ENCODE peak calls at places on chromosomes 5 and 9, in nine cellular contexts. A is AG10803; R is BJ; P is CD4-positive, alpha-beta T cell; M is endothelial cell; J is AG09319; H is GM12878; N is ascending aorta; L is endothelial cell of umbilical vein. F is an unnamed sample.

GRCh38 chr9:110199643-110200042 is 8.3 kb downstream of the C9orf152 start:
- DNase-seq in P (no peak), R (no peak), M (no peak), L (no peak), H (no peak), A (no peak), N (no peak), J (no peak), F (no peak)

GRCh38 chr9:16336833-16337232 is 533.6 kb downstream of the BNC2 start:
- DNase-seq in J (no peak), L (no peak), R (no peak), H (no peak), P (no peak), A (no peak), M (no peak), N (no peak), F (no peak)

GRCh38 chr9:114503522-114504340 is 1.5 kb downstream of the WHRN start:
- DNase-seq in J (no peak), L (no peak), M (no peak), A (no peak), H (no peak), R (no peak), N (no peak), P (no peak), F (no peak)

GRCh38 chr5:89265511-89266169 is 382.7 kb upstream of the MEF2C start:
- DNase-seq in J (no peak), M (no peak), N (no peak), R (no peak), H (no peak), A (peak), P (no peak), L (no peak), F (no peak)

GRCh38 chr9:131015112-131015511 is 6.1 kb downstream of the LAMC3 start:
- DNase-seq in J (no peak), R (no peak), H (no peak), P (no peak), L (no peak), N (no peak), A (no peak), M (no peak), F (no peak)

GRCh38 chr5:132225165-132226032 is 2.3 kb downstream of the P4HA2 start:
- DNase-seq in R (peak), A (peak), N (no peak), H (no peak), J (peak), P (no peak), L (no peak), M (no peak), F (no peak)

GRCh38 chr5:75574791-75575190 is 36.5 kb upstream of the ANKDD1B start:
- DNase-seq in A (no peak), M (no peak), L (peak), R (no peak), N (no peak), P (no peak), J (no peak), H (no peak), F (no peak)

GRCh38 chr9:112002131-112002846 is 105.7 kb downstream of the UGCG start:
- DNase-seq in P (peak), N (no peak), A (no peak), J (no peak), R (no peak), H (no peak), L (peak), M (no peak), F (no peak)

GRCh38 chr5:154444559-154445421 is 1.0 kb upstream of the SAP30L start:
- DNase-seq in L (peak), P (no peak), R (no peak), A (no peak), N (no peak), H (no peak), J (no peak), M (peak), F (peak)

GRCh38 chr5:80346055-80346454 is 26.3 kb downstream of the SPZ1 start:
- DNase-seq in M (peak), L (peak), P (peak), H (no peak), R (no peak), J (no peak), N (no peak), A (no peak), F (peak)

GRCh38 chr5:45695011-45695667 is 1.0 kb downstream of the HCN1 start:
- DNase-seq in R (no peak), N (no peak), L (no peak), P (no peak), H (no peak), M (peak), A (no peak), J (no peak), F (no peak)

GRCh38 chr9:36813149-36813548 is 220.9 kb downstream of the PAX5 start:
- DNase-seq in L (no peak), A (no peak), N (no peak), M (no peak), P (no peak), H (no peak), R (no peak), J (no peak), F (no peak)

GRCh38 chr5:73039082-73039481 is 81.3 kb upstream of the TMEM171 start:
- DNase-seq in J (no peak), L (no peak), R (no peak), M (no peak), H (no peak), A (no peak), P (no peak), N (no peak), F (no peak)

GRCh38 chr5:139787257-139787567 is 8.4 kb upstream of the PSD2 start:
- DNase-seq in M (no peak), J (no peak), L (no peak), P (no peak), H (no peak), R (no peak), A (no peak), N (no peak), F (no peak)

GRCh38 chr9:69762527-69762926 is 2.7 kb upstream of the PTAR1 start:
- DNase-seq in N (no peak), M (no peak), A (peak), P (no peak), H (no peak), R (no peak), J (no peak), L (no peak), F (no peak)

GRCh38 chr5:24644757-24645156 is at the start of gene CDH10:
- DNase-seq in M (peak), R (no peak), L (no peak), A (peak), N (no peak), J (no peak), H (no peak), P (no peak), F (no peak)

GRCh38 chr5:14687023-14687665 is 22.6 kb downstream of the OTULIN start:
- DNase-seq in M (no peak), H (no peak), L (no peak), P (no peak), R (peak), A (peak), J (no peak), N (no peak), F (no peak)

GRCh38 chr9:113317777-113318176 is 14.6 kb upstream of the RNF183 start:
- DNase-seq in N (no peak), L (no peak), M (no peak), J (no peak), H (no peak), P (no peak), R (no peak), A (peak), F (no peak)

GRCh38 chr5:14016549-14016948 is 72.1 kb upstream of the DNAH5 start:
- DNase-seq in A (no peak), N (no peak), P (no peak), J (no peak), M (no peak), R (no peak), L (no peak), H (no peak), F (no peak)

GRCh38 chr9:23826120-23826629 is at the start of gene ELAVL2:
- DNase-seq in J (peak), H (peak), R (peak), L (peak), M (peak), A (peak), N (no peak), P (no peak), F (no peak)

GRCh38 chr9:92634712-92635605 is 35.0 kb downstream of the IPPK start:
- DNase-seq in H (peak), P (peak), A (peak), R (no peak), N (peak), J (peak), L (peak), M (peak), F (peak)

GRCh38 chr5:87195616-87196015 is 72.1 kb upstream of the RASA1 start:
- DNase-seq in R (no peak), J (no peak), L (peak), P (no peak), H (no peak), N (no peak), M (no peak), A (peak), F (no peak)

GRCh38 chr9:128224877-128225276 is 21.7 kb downstream of the DNM1 start:
- DNase-seq in P (no peak), R (no peak), N (no peak), H (no peak), L (no peak), A (no peak), J (no peak), M (no peak), F (no peak)

GRCh38 chr5:37717276-37717612 is 122.6 kb downstream of the GDNF start:
- DNase-seq in N (no peak), J (no peak), H (no peak), L (no peak), R (no peak), P (no peak), M (no peak), A (no peak), F (no peak)

GRCh38 chr5:5421961-5422818 is at the start of gene ICE1:
- DNase-seq in R (peak), P (peak), L (peak), H (peak), M (peak), N (peak), J (peak), A (peak), F (peak)

GRCh38 chr9:117075636-117076035 is 339.2 kb downstream of the ASTN2 start:
- DNase-seq in H (no peak), P (no peak), A (no peak), M (no peak), J (no peak), N (no peak), L (no peak), R (no peak), F (no peak)

GRCh38 chr5:175365866-175366265 is 78.1 kb downstream of the DRD1 start:
- DNase-seq in J (no peak), P (no peak), M (no peak), H (no peak), A (no peak), R (no peak), L (no peak), N (no peak), F (no peak)

GRCh38 chr9:13278368-13279246 is 885 bp downstream of the MPDZ start:
- DNase-seq in N (no peak), J (no peak), H (no peak), M (peak), P (no peak), A (peak), R (no peak), L (peak), F (no peak)

GRCh38 chr5:72847439-72847838 is 31.0 kb downstream of the TNPO1 start:
- DNase-seq in A (peak), L (no peak), M (no peak), R (peak), J (no peak), P (no peak), N (no peak), H (no peak), F (no peak)

DNA sequence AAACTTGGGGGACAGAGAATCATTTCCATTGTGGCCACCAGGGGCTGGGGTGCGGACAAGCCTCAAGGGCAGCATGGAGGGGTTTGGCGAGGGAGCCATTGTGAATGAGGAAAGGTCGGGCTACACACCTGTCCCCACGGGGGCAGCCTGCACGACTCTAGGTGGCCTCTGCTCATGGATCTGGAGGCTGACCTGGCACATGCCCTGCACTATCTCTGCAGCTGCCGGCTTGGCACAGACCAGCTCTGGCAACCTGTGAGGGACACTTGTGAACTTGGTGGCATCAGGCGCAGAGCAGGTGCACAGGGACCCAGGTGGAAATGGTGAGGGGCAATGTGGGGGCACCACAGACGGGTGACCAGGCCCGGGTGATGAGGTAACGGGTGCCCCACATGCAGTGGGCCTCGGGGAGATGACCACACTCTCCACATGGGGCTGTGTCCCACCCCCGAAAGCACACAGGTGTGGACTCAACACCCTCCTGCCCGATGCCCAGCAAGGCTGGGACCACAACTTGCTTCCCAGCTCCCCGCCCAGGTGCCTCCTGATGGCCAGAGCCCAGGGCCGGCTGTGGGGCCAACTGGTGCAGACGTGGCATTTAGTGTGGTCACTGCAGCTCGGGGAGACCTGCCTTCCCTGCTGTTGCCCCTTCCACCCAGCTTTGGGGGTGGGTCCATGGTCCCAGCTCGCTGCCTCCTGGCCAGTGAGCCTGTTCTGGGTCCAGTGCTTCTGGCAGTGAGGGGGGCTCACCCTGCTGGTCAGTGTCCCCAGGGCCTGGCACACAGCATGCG is 60.9 kb upstream of the UBAC1 start:
- DNase-seq in L (no peak), R (no peak), A (no peak), P (no peak), H (no peak), M (no peak), J (no peak), N (no peak), F (no peak)
- TF ChIP-seq CTCF in L (peak), R (no peak), A (no peak), P (no peak), H (no peak), M (peak), J (no peak), N (no peak), F (no peak)

GRCh38 chr9:126508171-126508591 is 105.5 kb upstream of the LMX1B start:
- DNase-seq in A (no peak), L (no peak), J (no peak), P (no peak), H (no peak), M (no peak), N (no peak), R (no peak), F (no peak)
- TF ChIP-seq CTCF in A (no peak), L (no peak), J (no peak), P (no peak), H (no peak), M (no peak), N (no peak), R (no peak), F (no peak)

GRCh38 chr9:132630116-132630515 is 39.7 kb downstream of the DDX31 start:
- DNase-seq in L (no peak), R (no peak), A (no peak), M (no peak), J (no peak), P (no peak), N (no peak), H (no peak), F (no peak)

GRCh38 chr9:132631685-132632084 is 38.1 kb downstream of the DDX31 start:
- DNase-seq in H (no peak), A (no peak), N (no peak), L (no peak), M (no peak), R (no peak), P (no peak), J (no peak), F (no peak)

GRCh38 chr9:132632426-132632825 is 37.4 kb downstream of the DDX31 start:
- DNase-seq in R (no peak), H (no peak), N (no peak), M (no peak), A (no peak), J (no peak), P (no peak), L (no peak), F (no peak)

GRCh38 chr9:132630811-132631210 is 39.0 kb downstream of the DDX31 start:
- DNase-seq in N (no peak), J (no peak), P (no peak), H (no peak), R (no peak), M (no peak), L (no peak), A (no peak), F (no peak)

GRCh38 chr9:132631280-132631679 is 38.5 kb downstream of the DDX31 start:
- DNase-seq in R (peak), J (no peak), P (no peak), M (no peak), H (no peak), A (peak), N (no peak), L (no peak), F (no peak)
- TF ChIP-seq CTCF in R (peak), J (no peak), P (no peak), M (no peak), H (no peak), A (peak), N (no peak), L (no peak), F (no peak)

DNA sequence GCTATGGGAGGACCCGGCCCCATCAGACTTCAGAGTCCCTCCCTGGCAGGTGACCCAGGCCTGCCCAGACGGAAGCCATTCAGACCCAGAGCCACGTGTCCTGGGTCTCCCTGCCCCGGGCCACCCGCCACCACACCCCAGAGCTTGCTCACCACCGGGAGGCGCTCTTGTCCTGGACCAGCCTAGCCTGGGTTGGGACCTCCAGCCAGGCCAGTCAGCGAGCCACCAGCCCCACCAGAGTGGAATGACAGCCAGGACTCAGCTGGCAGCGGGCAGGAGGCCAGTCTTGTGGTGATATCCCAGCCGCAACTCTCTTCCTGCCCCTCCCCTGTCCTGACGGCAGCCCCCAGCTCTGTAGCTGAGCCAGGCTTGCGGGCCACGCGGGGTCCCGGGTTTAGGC is 1.7 kb upstream of the PTGDS start:
- DNase-seq in M (peak), R (no peak), J (no peak), H (no peak), L (no peak), P (no peak), N (no peak), A (peak), F (no peak)
- TF ChIP-seq CTCF in M (no peak), R (peak), J (no peak), H (no peak), L (peak), P (peak), N (no peak), A (peak), F (peak)

DNA sequence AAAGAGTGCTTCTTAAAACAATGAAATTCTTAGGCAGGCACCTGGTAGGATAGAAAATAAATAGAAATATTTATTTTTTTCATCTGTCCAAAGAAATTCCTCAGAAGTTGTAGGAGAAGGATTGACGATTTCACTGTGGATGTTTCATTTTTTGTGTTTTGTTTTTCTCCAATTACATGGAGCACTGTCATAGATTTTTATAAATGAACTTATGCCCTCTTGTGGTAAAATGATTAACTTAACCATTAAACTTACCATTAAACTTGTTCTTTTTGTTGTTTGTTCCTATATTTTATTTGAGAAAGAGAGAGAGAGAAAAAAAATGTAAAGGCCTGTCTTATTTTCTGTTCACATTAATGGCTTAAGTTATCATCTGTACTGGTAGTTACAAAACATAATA is 339.2 kb downstream of the PRR16 start:
- DNase-seq in M (no peak), J (no peak), H (no peak), L (peak), R (no peak), N (no peak), A (peak), P (no peak), F (no peak)
- TF ChIP-seq CTCF in M (peak), J (peak), H (no peak), L (no peak), R (no peak), N (peak), A (peak), P (no peak), F (no peak)

F was measured in GM13977.